ENCODE peak calls at places on chromosome 18, in seven cellular contexts. N, Z, G, F, V, D and P are unnamed samples.
A peak's percentile ranks its signal among the peaks of the same experiment; 100 is the strongest.

GRCh38 chr18:9333441-9334350 is 877 bp upstream of the TWSG1 start:
- DNase-seq in N (no peak), Z (peak; percentile 46), G (no peak), F (peak; percentile 14), V (no peak), D (no peak), P (no peak)

GRCh38 chr18:11512096-11513030 is 97.0 kb upstream of the SLC35G4 start:
- DNase-seq in N (no peak), Z (no peak), G (no peak), F (no peak), V (no peak), D (peak; percentile 80), P (peak; percentile 30)

GRCh38 chr18:12532661-12533060 is 124.9 kb downstream of the PRELID3A start:
- DNase-seq in N (no peak), Z (no peak), G (no peak), F (no peak), V (no peak), D (no peak), P (no peak)

GRCh38 chr18:323253-323622 is 55.4 kb upstream of the THOC1 start:
- DNase-seq in N (no peak), Z (no peak), G (no peak), F (no peak), V (no peak), D (peak; percentile 80), P (peak; percentile 57)

GRCh38 chr18:22378672-22379282 is 38.9 kb downstream of the CTAGE1 start:
- DNase-seq in N (no peak), Z (no peak), G (peak; percentile 46), F (no peak), V (no peak), D (peak; percentile 69), P (peak; percentile 10)

GRCh38 chr18:33839452-33840225 is 261.6 kb downstream of the ASXL3 start:
- DNase-seq in N (no peak), Z (no peak), G (no peak), F (peak; percentile 10), V (no peak), D (peak; percentile 18), P (peak; percentile 81)

GRCh38 chr18:24402209-24402785 is 4.7 kb upstream of the OSBPL1A start:
- DNase-seq in N (no peak), Z (no peak), G (no peak), F (no peak), V (no peak), D (no peak), P (peak; percentile 14)

GRCh38 chr18:70578480-70578879 is 289.6 kb downstream of the SOCS6 start:
- DNase-seq in N (no peak), Z (no peak), G (no peak), F (no peak), V (no peak), D (no peak), P (no peak)

GRCh38 chr18:66655407-66655806 is 51.5 kb upstream of the CDH19 start:
- DNase-seq in N (no peak), Z (no peak), G (no peak), F (no peak), V (no peak), D (no peak), P (no peak)